ENCODE peak calls at places on chromosomes 1 and 21, in six cellular contexts. M is left cardiac atrium; L is activated CD8-positive, alpha-beta memory T cell treated with anti-CD3 and anti-CD28 coated beads for 48 hours; G is transverse colon; V is NCI-H524; O is NCI-H187 treated with DMSO at 0.1 percent for 48 hours. Z is an unnamed sample.

GRCh38 chr21:20822559-20823133 is 175.6 kb upstream of the NCAM2 start:
- DNase-seq in M (no peak), L (no peak), G (no peak), V (no peak), O (no peak), Z (no peak)

GRCh38 chr1:226094451-226094850 is 31.9 kb downstream of the H3-3A start:
- DNase-seq in M (peak), L (no peak), G (no peak), V (no peak), O (no peak), Z (no peak)

GRCh38 chr1:55095095-55095494 is 55.7 kb downstream of the PCSK9 start:
- DNase-seq in M (no peak), L (no peak), G (no peak), V (no peak), O (no peak), Z (no peak)

GRCh38 chr1:109499661-109500536 is 6.0 kb downstream of the CYB561D1 start:
- DNase-seq in M (peak), L (peak), G (peak), V (no peak), O (no peak), Z (no peak)

GRCh38 chr1:119711804-119712341 is at the start of gene PHGDH:
- DNase-seq in M (peak), L (peak), G (peak), V (peak), O (no peak), Z (no peak)

GRCh38 chr21:33025471-33026298 is at the start of gene OLIG2:
- DNase-seq in M (no peak), L (no peak), G (no peak), V (peak), O (no peak), Z (no peak)

GRCh38 chr1:110555807-110556470 is 37.0 kb upstream of the KCNA10 start:
- DNase-seq in M (peak), L (no peak), G (no peak), V (no peak), O (no peak), Z (no peak)

GRCh38 chr1:213419369-213420030 is 368.5 kb downstream of the RPS6KC1 start:
- DNase-seq in M (no peak), L (no peak), G (no peak), V (no peak), O (no peak), Z (no peak)

GRCh38 chr1:114025609-114026401 is 46.5 kb downstream of the OLFML3 start:
- DNase-seq in M (no peak), L (no peak), G (no peak), V (no peak), O (no peak), Z (no peak)

Z was measured in cortex of kidney.